ENCODE peak calls at places on chromosomes 4 and X, in six cellular contexts. M is T-helper 2 cell, H is skeletal muscle cell, Z is AG09309, G is T-cell, P is SW 1271. X is an unnamed sample.

GRCh38 chrX:135737361-135738071 is 24.1 kb downstream of the CT45A1 start:
- DNase-seq in M (no peak), P (no peak), Z (no peak), G (no peak), H (no peak), X (no peak)

GRCh38 chr4:138804705-138805104 is 210.9 kb upstream of the NOCT start:
- DNase-seq in M (no peak), G (no peak), Z (no peak), H (no peak), P (no peak), X (no peak)

GRCh38 chr4:74671074-74671698 is 123.1 kb downstream of the BTC start:
- DNase-seq in H (peak), P (peak), Z (peak), G (peak), M (peak), X (peak)

GRCh38 chrX:102154218-102154860 is 1.4 kb downstream of the BEX5 start:
- DNase-seq in M (peak), Z (no peak), G (no peak), P (no peak), H (no peak), X (peak)

GRCh38 chrX:87434618-87435017 is 83.0 kb upstream of the KLHL4 start:
- DNase-seq in H (no peak), M (no peak), Z (no peak), P (no peak), G (no peak), X (no peak)

GRCh38 chrX:101263766-101264165 is 27.4 kb downstream of the TAF7L start:
- DNase-seq in Z (no peak), H (no peak), M (no peak), P (no peak), G (no peak), X (no peak)

GRCh38 chr4:112287258-112287873 is 1.7 kb upstream of the TIFA start:
- DNase-seq in H (no peak), Z (no peak), P (no peak), M (peak), G (no peak), X (peak)

GRCh38 chrX:41923925-41924693 is 755 bp upstream of the CASK start:
- DNase-seq in H (no peak), P (no peak), G (peak), M (peak), Z (peak), X (peak)

GRCh38 chr4:114251020-114251419 is 271.6 kb upstream of the ARSJ start:
- DNase-seq in M (no peak), H (no peak), Z (no peak), G (no peak), P (no peak), X (no peak)

GRCh38 chrX:1582686-1583437 is 8.5 kb upstream of the AKAP17A start:
- DNase-seq in H (no peak), G (no peak), M (peak), Z (no peak), P (no peak), X (peak)

GRCh38 chr4:61805237-61805636 is 605.1 kb downstream of the ADGRL3 start:
- DNase-seq in Z (no peak), H (no peak), P (no peak), G (no peak), M (no peak), X (no peak)

GRCh38 chr4:16794816-16795445 is 103.5 kb downstream of the LDB2 start:
- DNase-seq in G (peak), H (no peak), P (no peak), Z (peak), M (peak), X (peak)

GRCh38 chr4:2348786-2349185 is 69.7 kb downstream of the ZFYVE28 start:
- DNase-seq in H (no peak), G (no peak), P (no peak), Z (no peak), M (no peak), X (no peak)

GRCh38 chrX:130575831-130576404 is 174.1 kb downstream of the RBMX2 start:
- DNase-seq in G (peak), M (peak), H (peak), Z (peak), P (peak), X (peak)

GRCh38 chr4:124633285-124633941 is 79.1 kb downstream of the ANKRD50 start:
- DNase-seq in Z (no peak), G (no peak), H (no peak), P (no peak), M (no peak), X (no peak)

GRCh38 chr4:74397748-74398426 is 32.9 kb downstream of the EREG start:
- DNase-seq in P (no peak), G (no peak), M (peak), H (no peak), Z (no peak), X (no peak)

GRCh38 chrX:77442728-77443127 is 4.5 kb upstream of the FGF16 start:
- DNase-seq in Z (peak), G (no peak), H (peak), M (no peak), P (peak), X (no peak)

GRCh38 chr4:3436798-3437581 is 4.8 kb upstream of the HGFAC start:
- DNase-seq in G (no peak), Z (no peak), H (no peak), M (peak), P (no peak), X (peak)

GRCh38 chr4:138952405-138952804 is 63.2 kb upstream of the NOCT start:
- DNase-seq in G (no peak), M (no peak), H (no peak), P (no peak), Z (no peak), X (peak)

GRCh38 chr4:87465739-87466366 is 43.5 kb downstream of the NUDT9 start:
- DNase-seq in Z (peak), P (no peak), G (no peak), M (peak), H (peak), X (peak)

GRCh38 chr4:120658772-120659171 is 263.8 kb downstream of the PRDM5 start:
- DNase-seq in G (no peak), P (no peak), M (peak), Z (no peak), H (no peak), X (no peak)

GRCh38 chr4:137960371-137961050 is 281.6 kb downstream of the SLC7A11 start:
- DNase-seq in H (peak), Z (no peak), M (no peak), P (no peak), G (no peak), X (no peak)

GRCh38 chr4:26992657-26993361 is 132.2 kb downstream of the STIM2 start:
- DNase-seq in P (no peak), G (no peak), M (peak), Z (peak), H (peak), X (peak)

GRCh38 chr4:112648263-112649054 is 11.5 kb downstream of the LARP7 start:
- DNase-seq in P (no peak), Z (no peak), H (no peak), M (no peak), G (no peak), X (no peak)

GRCh38 chr4:2172627-2173231 is 69.2 kb downstream of the HAUS3 start:
- DNase-seq in P (no peak), G (peak), H (no peak), M (peak), Z (no peak), X (peak)

GRCh38 chrX:49266536-49267445 is 2.3 kb upstream of the FOXP3 start:
- DNase-seq in H (no peak), M (no peak), G (no peak), P (no peak), Z (no peak), X (no peak)

GRCh38 chr4:5370286-5370685 is 319.0 kb downstream of the STK32B start:
- DNase-seq in Z (no peak), M (no peak), H (no peak), P (peak), G (no peak), X (no peak)

GRCh38 chrX:54785901-54786300 is 12.2 kb downstream of the ITIH6 start:
- DNase-seq in H (no peak), G (no peak), P (no peak), Z (no peak), M (no peak), X (peak)

GRCh38 chrX:153681175-153681574 is 6.6 kb upstream of the SLC6A8 start:
- DNase-seq in Z (no peak), H (no peak), M (no peak), P (no peak), G (no peak), X (no peak)

GRCh38 chr4:119526786-119527550 is 101.6 kb downstream of the PDE5A start:
- DNase-seq in H (no peak), G (no peak), P (no peak), Z (no peak), M (no peak), X (no peak)

GRCh38 chrX:75781618-75782017 is 3.4 kb downstream of the MAGEE2 start:
- DNase-seq in P (no peak), Z (no peak), H (no peak), M (no peak), G (no peak), X (no peak)

GRCh38 chr4:185847352-185848078 is 35.5 kb upstream of the SORBS2 start:
- DNase-seq in Z (peak), G (no peak), H (peak), M (no peak), P (peak), X (no peak)

X was measured in activated CD8-positive, alpha-beta T cell treated with anti-CD3 and anti-CD28 coated beads for 36 hours.